ENCODE peak calls at places on chromosomes 5 and 9, in six cellular contexts. One of them, this sample, is unnamed.

GRCh38 chr5:90613918-90614504 is 55.4 kb downstream of the ADGRV1 start:
- DNase-seq in BJ: no peak
- DNase-seq in SK-MEL-5: no peak
- DNase-seq in NCI-H748 treated with DMSO at 0.1 percent for 48 hours: no peak
- DNase-seq in hippocampal formation: no peak
- DNase-seq in CD8-positive, alpha-beta T cell: no peak
- DNase-seq in this sample: no peak

GRCh38 chr5:53330491-53330890 is 149.9 kb upstream of the FST start:
- DNase-seq in BJ: no peak
- DNase-seq in SK-MEL-5: no peak
- DNase-seq in NCI-H748 treated with DMSO at 0.1 percent for 48 hours: no peak
- DNase-seq in hippocampal formation: no peak
- DNase-seq in CD8-positive, alpha-beta T cell: no peak
- DNase-seq in this sample: no peak

GRCh38 chr5:173326501-173326960 is 1.7 kb downstream of the STC2 start:
- DNase-seq in BJ: peak
- DNase-seq in SK-MEL-5: no peak
- DNase-seq in NCI-H748 treated with DMSO at 0.1 percent for 48 hours: no peak
- DNase-seq in hippocampal formation: no peak
- DNase-seq in CD8-positive, alpha-beta T cell: no peak
- DNase-seq in this sample: no peak

GRCh38 chr9:125293134-125293533 is 31.5 kb downstream of the GAPVD1 start:
- DNase-seq in BJ: no peak
- DNase-seq in SK-MEL-5: no peak
- DNase-seq in NCI-H748 treated with DMSO at 0.1 percent for 48 hours: no peak
- DNase-seq in hippocampal formation: no peak
- DNase-seq in CD8-positive, alpha-beta T cell: no peak
- DNase-seq in this sample: no peak

GRCh38 chr5:15304066-15304731 is 195.8 kb upstream of the FBXL7 start:
- DNase-seq in BJ: no peak
- DNase-seq in SK-MEL-5: no peak
- DNase-seq in NCI-H748 treated with DMSO at 0.1 percent for 48 hours: no peak
- DNase-seq in hippocampal formation: no peak
- DNase-seq in CD8-positive, alpha-beta T cell: no peak
- DNase-seq in this sample: no peak

GRCh38 chr5:21820527-21820926 is 1032.6 kb downstream of the CDH12 start:
- DNase-seq in BJ: no peak
- DNase-seq in SK-MEL-5: no peak
- DNase-seq in NCI-H748 treated with DMSO at 0.1 percent for 48 hours: no peak
- DNase-seq in hippocampal formation: no peak
- DNase-seq in CD8-positive, alpha-beta T cell: no peak
- DNase-seq in this sample: no peak

GRCh38 chr9:4541848-4542247 is 51.6 kb downstream of the SLC1A1 start:
- DNase-seq in BJ: no peak
- DNase-seq in SK-MEL-5: no peak
- DNase-seq in NCI-H748 treated with DMSO at 0.1 percent for 48 hours: no peak
- DNase-seq in hippocampal formation: no peak
- DNase-seq in CD8-positive, alpha-beta T cell: no peak
- DNase-seq in this sample: no peak

GRCh38 chr5:128436825-128437224 is 101.2 kb downstream of the FBN2 start:
- DNase-seq in BJ: peak
- DNase-seq in SK-MEL-5: peak
- DNase-seq in NCI-H748 treated with DMSO at 0.1 percent for 48 hours: no peak
- DNase-seq in hippocampal formation: no peak
- DNase-seq in CD8-positive, alpha-beta T cell: no peak
- DNase-seq in this sample: no peak

GRCh38 chr9:114000063-114000454 is 78.0 kb downstream of the AMBP start:
- DNase-seq in BJ: no peak
- DNase-seq in SK-MEL-5: no peak
- DNase-seq in NCI-H748 treated with DMSO at 0.1 percent for 48 hours: no peak
- DNase-seq in hippocampal formation: no peak
- DNase-seq in CD8-positive, alpha-beta T cell: no peak
- DNase-seq in this sample: no peak

GRCh38 chr9:98890256-98890655 is 53.5 kb upstream of the COL15A1 start:
- DNase-seq in BJ: no peak
- DNase-seq in SK-MEL-5: no peak
- DNase-seq in NCI-H748 treated with DMSO at 0.1 percent for 48 hours: peak
- DNase-seq in hippocampal formation: no peak
- DNase-seq in CD8-positive, alpha-beta T cell: no peak
- DNase-seq in this sample: no peak

GRCh38 chr9:105858877-105859276 is 164.5 kb downstream of the TMEM38B start:
- DNase-seq in BJ: no peak
- DNase-seq in SK-MEL-5: no peak
- DNase-seq in NCI-H748 treated with DMSO at 0.1 percent for 48 hours: no peak
- DNase-seq in hippocampal formation: no peak
- DNase-seq in CD8-positive, alpha-beta T cell: no peak
- DNase-seq in this sample: no peak

GRCh38 chr5:127572930-127573329 is 55.5 kb downstream of the PRRC1 start:
- DNase-seq in BJ: no peak
- DNase-seq in SK-MEL-5: peak
- DNase-seq in NCI-H748 treated with DMSO at 0.1 percent for 48 hours: no peak
- DNase-seq in hippocampal formation: no peak
- DNase-seq in CD8-positive, alpha-beta T cell: no peak
- DNase-seq in this sample: no peak

GRCh38 chr5:77104813-77105212 is 17.7 kb upstream of the ZBED3 start:
- DNase-seq in BJ: no peak
- DNase-seq in SK-MEL-5: no peak
- DNase-seq in NCI-H748 treated with DMSO at 0.1 percent for 48 hours: no peak
- DNase-seq in hippocampal formation: no peak
- DNase-seq in CD8-positive, alpha-beta T cell: no peak
- DNase-seq in this sample: no peak

GRCh38 chr9:134303601-134304000 is 22.7 kb upstream of the RXRA start:
- DNase-seq in BJ: no peak
- DNase-seq in SK-MEL-5: no peak
- DNase-seq in NCI-H748 treated with DMSO at 0.1 percent for 48 hours: no peak
- DNase-seq in hippocampal formation: no peak
- DNase-seq in CD8-positive, alpha-beta T cell: no peak
- DNase-seq in this sample: peak

GRCh38 chr9:121976751-121977150 is 116.4 kb downstream of the TTLL11 start:
- DNase-seq in BJ: no peak
- DNase-seq in SK-MEL-5: no peak
- DNase-seq in NCI-H748 treated with DMSO at 0.1 percent for 48 hours: no peak
- DNase-seq in hippocampal formation: no peak
- DNase-seq in CD8-positive, alpha-beta T cell: no peak
- DNase-seq in this sample: no peak

GRCh38 chr9:13278368-13279246 is 885 bp downstream of the MPDZ start:
- DNase-seq in BJ: no peak
- DNase-seq in SK-MEL-5: peak
- DNase-seq in NCI-H748 treated with DMSO at 0.1 percent for 48 hours: peak
- DNase-seq in hippocampal formation: peak
- DNase-seq in CD8-positive, alpha-beta T cell: no peak
- DNase-seq in this sample: peak

GRCh38 chr9:18297532-18297872 is 176.5 kb upstream of the ADAMTSL1 start:
- DNase-seq in BJ: no peak
- DNase-seq in SK-MEL-5: peak
- DNase-seq in NCI-H748 treated with DMSO at 0.1 percent for 48 hours: no peak
- DNase-seq in hippocampal formation: no peak
- DNase-seq in CD8-positive, alpha-beta T cell: no peak
- DNase-seq in this sample: no peak

GRCh38 chr5:122076669-122077450 is 1.2 kb downstream of the LOX start:
- DNase-seq in BJ: no peak
- DNase-seq in SK-MEL-5: peak
- DNase-seq in NCI-H748 treated with DMSO at 0.1 percent for 48 hours: peak
- DNase-seq in hippocampal formation: peak
- DNase-seq in CD8-positive, alpha-beta T cell: no peak
- DNase-seq in this sample: peak

GRCh38 chr5:100854594-100854993 is 48.5 kb downstream of the ST8SIA4 start:
- DNase-seq in BJ: no peak
- DNase-seq in SK-MEL-5: no peak
- DNase-seq in NCI-H748 treated with DMSO at 0.1 percent for 48 hours: no peak
- DNase-seq in hippocampal formation: no peak
- DNase-seq in CD8-positive, alpha-beta T cell: no peak
- DNase-seq in this sample: no peak

GRCh38 chr9:98357921-98358535 is 102.6 kb upstream of the TBC1D2 start:
- DNase-seq in BJ: no peak
- DNase-seq in SK-MEL-5: no peak
- DNase-seq in NCI-H748 treated with DMSO at 0.1 percent for 48 hours: no peak
- DNase-seq in hippocampal formation: no peak
- DNase-seq in CD8-positive, alpha-beta T cell: no peak
- DNase-seq in this sample: no peak

GRCh38 chr9:84669293-84670105 is at the start of gene NTRK2:
- DNase-seq in BJ: peak
- DNase-seq in SK-MEL-5: no peak
- DNase-seq in NCI-H748 treated with DMSO at 0.1 percent for 48 hours: peak
- DNase-seq in hippocampal formation: peak
- DNase-seq in CD8-positive, alpha-beta T cell: no peak
- DNase-seq in this sample: peak

GRCh38 chr5:761854-762685 is 22.5 kb downstream of the ZDHHC11B start:
- DNase-seq in BJ: no peak
- DNase-seq in SK-MEL-5: no peak
- DNase-seq in NCI-H748 treated with DMSO at 0.1 percent for 48 hours: no peak
- DNase-seq in hippocampal formation: no peak
- DNase-seq in CD8-positive, alpha-beta T cell: no peak
- DNase-seq in this sample: peak

GRCh38 chr9:126363250-126363649 is 36.6 kb downstream of the MVB12B start:
- DNase-seq in BJ: no peak
- DNase-seq in SK-MEL-5: no peak
- DNase-seq in NCI-H748 treated with DMSO at 0.1 percent for 48 hours: no peak
- DNase-seq in hippocampal formation: no peak
- DNase-seq in CD8-positive, alpha-beta T cell: no peak
- DNase-seq in this sample: no peak

GRCh38 chr9:121560921-121561320 is 61.3 kb upstream of the GGTA1 start:
- DNase-seq in BJ: no peak
- DNase-seq in SK-MEL-5: no peak
- DNase-seq in NCI-H748 treated with DMSO at 0.1 percent for 48 hours: no peak
- DNase-seq in hippocampal formation: no peak
- DNase-seq in CD8-positive, alpha-beta T cell: no peak
- DNase-seq in this sample: peak

GRCh38 chr9:123269316-123269715 is 930 bp upstream of the STRBP start:
- DNase-seq in BJ: no peak
- DNase-seq in SK-MEL-5: no peak
- DNase-seq in NCI-H748 treated with DMSO at 0.1 percent for 48 hours: no peak
- DNase-seq in hippocampal formation: no peak
- DNase-seq in CD8-positive, alpha-beta T cell: no peak
- DNase-seq in this sample: peak

GRCh38 chr9:134600836-134601638 is 40.6 kb upstream of the COL5A1 start:
- DNase-seq in BJ: no peak
- DNase-seq in SK-MEL-5: no peak
- DNase-seq in NCI-H748 treated with DMSO at 0.1 percent for 48 hours: no peak
- DNase-seq in hippocampal formation: no peak
- DNase-seq in CD8-positive, alpha-beta T cell: no peak
- DNase-seq in this sample: no peak

GRCh38 chr5:116032094-116032517 is at the start of gene ARL14EPL:
- DNase-seq in BJ: peak
- DNase-seq in SK-MEL-5: peak
- DNase-seq in NCI-H748 treated with DMSO at 0.1 percent for 48 hours: no peak
- DNase-seq in hippocampal formation: no peak
- DNase-seq in CD8-positive, alpha-beta T cell: no peak
- DNase-seq in this sample: no peak

GRCh38 chr5:181181650-181182565 is 23.1 kb downstream of the TRIM7 start:
- DNase-seq in BJ: no peak
- DNase-seq in SK-MEL-5: peak
- DNase-seq in NCI-H748 treated with DMSO at 0.1 percent for 48 hours: no peak
- DNase-seq in hippocampal formation: no peak
- DNase-seq in CD8-positive, alpha-beta T cell: no peak
- DNase-seq in this sample: no peak

GRCh38 chr9:113955076-113955752 is 79.1 kb downstream of the ZNF618 start:
- DNase-seq in BJ: peak
- DNase-seq in SK-MEL-5: peak
- DNase-seq in NCI-H748 treated with DMSO at 0.1 percent for 48 hours: no peak
- DNase-seq in hippocampal formation: no peak
- DNase-seq in CD8-positive, alpha-beta T cell: no peak
- DNase-seq in this sample: no peak

GRCh38 chr9:78074385-78075291 is 43.0 kb upstream of the GNAQ start:
- DNase-seq in BJ: no peak
- DNase-seq in SK-MEL-5: peak
- DNase-seq in NCI-H748 treated with DMSO at 0.1 percent for 48 hours: no peak
- DNase-seq in hippocampal formation: no peak
- DNase-seq in CD8-positive, alpha-beta T cell: no peak
- DNase-seq in this sample: no peak

GRCh38 chr5:128782446-128782845 is 182.8 kb upstream of the SLC27A6 start:
- DNase-seq in BJ: peak
- DNase-seq in SK-MEL-5: peak
- DNase-seq in NCI-H748 treated with DMSO at 0.1 percent for 48 hours: no peak
- DNase-seq in hippocampal formation: peak
- DNase-seq in CD8-positive, alpha-beta T cell: no peak
- DNase-seq in this sample: peak

GRCh38 chr9:120854596-120855327 is 12.0 kb upstream of the PSMD5 start:
- DNase-seq in BJ: no peak
- DNase-seq in SK-MEL-5: no peak
- DNase-seq in NCI-H748 treated with DMSO at 0.1 percent for 48 hours: no peak
- DNase-seq in hippocampal formation: no peak
- DNase-seq in CD8-positive, alpha-beta T cell: no peak
- DNase-seq in this sample: no peak

GRCh38 chr5:89668821-89669220 is 740.7 kb downstream of the CETN3 start:
- DNase-seq in BJ: no peak
- DNase-seq in SK-MEL-5: no peak
- DNase-seq in NCI-H748 treated with DMSO at 0.1 percent for 48 hours: no peak
- DNase-seq in hippocampal formation: no peak
- DNase-seq in CD8-positive, alpha-beta T cell: no peak
- DNase-seq in this sample: no peak

GRCh38 chr9:117718085-117718484 is 13.9 kb downstream of the TLR4 start:
- DNase-seq in BJ: no peak
- DNase-seq in SK-MEL-5: no peak
- DNase-seq in NCI-H748 treated with DMSO at 0.1 percent for 48 hours: no peak
- DNase-seq in hippocampal formation: no peak
- DNase-seq in CD8-positive, alpha-beta T cell: no peak
- DNase-seq in this sample: no peak

GRCh38 chr9:96159596-96159995 is 142.4 kb downstream of the HSD17B3 start:
- DNase-seq in BJ: no peak
- DNase-seq in SK-MEL-5: no peak
- DNase-seq in NCI-H748 treated with DMSO at 0.1 percent for 48 hours: no peak
- DNase-seq in hippocampal formation: no peak
- DNase-seq in CD8-positive, alpha-beta T cell: no peak
- DNase-seq in this sample: no peak

GRCh38 chr9:99040911-99041582 is 63.9 kb upstream of the TGFBR1 start:
- DNase-seq in BJ: peak
- DNase-seq in SK-MEL-5: peak
- DNase-seq in NCI-H748 treated with DMSO at 0.1 percent for 48 hours: no peak
- DNase-seq in hippocampal formation: peak
- DNase-seq in CD8-positive, alpha-beta T cell: no peak
- DNase-seq in this sample: no peak

GRCh38 chr5:33468811-33469435 is 28.2 kb downstream of the TARS1 start:
- DNase-seq in BJ: no peak
- DNase-seq in SK-MEL-5: no peak
- DNase-seq in NCI-H748 treated with DMSO at 0.1 percent for 48 hours: no peak
- DNase-seq in hippocampal formation: no peak
- DNase-seq in CD8-positive, alpha-beta T cell: no peak
- DNase-seq in this sample: no peak